ENCODE peak calls at places on chromosomes 2 and 18, in four cellular contexts. T, A, I and R are unnamed samples.
A peak's percentile ranks its signal among the peaks of the same experiment; 100 is the strongest.

GRCh38 chr18:60555629-60556028 is 183.1 kb upstream of the MC4R start:
- DNase-seq in T (no peak), A (no peak), I (no peak), R (no peak)

GRCh38 chr2:223001831-223002230 is 50.2 kb upstream of the KCNE4 start:
- DNase-seq in T (peak; percentile 56), A (no peak), I (no peak), R (no peak)

GRCh38 chr2:25982273-25982967 is at the start of gene KIF3C:
- DNase-seq in T (peak; percentile 42), A (peak; percentile 72), I (peak; percentile 65), R (peak; percentile 59)

GRCh38 chr2:121705390-121705789 is 31.3 kb downstream of the NIFK start:
- DNase-seq in T (no peak), A (no peak), I (no peak), R (no peak)

GRCh38 chr2:229810786-229811185 is 96.4 kb upstream of the DNER start:
- DNase-seq in T (peak; percentile 74), A (no peak), I (no peak), R (no peak)

GRCh38 chr2:3784731-3785130 is 81.4 kb downstream of the DCDC2C start:
- DNase-seq in T (peak; percentile 78), A (no peak), I (peak; percentile 7), R (no peak)

GRCh38 chr2:186757009-186757408 is 63.1 kb downstream of the FAM171B start:
- DNase-seq in T (no peak), A (no peak), I (no peak), R (no peak)

GRCh38 chr18:74589820-74590219 is 7.8 kb upstream of the ZNF407 start:
- DNase-seq in T (no peak), A (no peak), I (no peak), R (no peak)

GRCh38 chr2:85756822-85757435 is 3.1 kb downstream of the ATOH8 start:
- DNase-seq in T (no peak), A (no peak), I (no peak), R (no peak)

GRCh38 chr2:119263656-119264055 is 40.0 kb downstream of the STEAP3 start:
- DNase-seq in T (no peak), A (no peak), I (no peak), R (no peak)

GRCh38 chr18:27017901-27018500 is 152.5 kb upstream of the AQP4 start:
- DNase-seq in T (no peak), A (no peak), I (peak; percentile 14), R (no peak)

GRCh38 chr2:226798422-226799210 is 1.0 kb downstream of the IRS1 start:
- DNase-seq in T (peak; percentile 55), A (peak; percentile 54), I (peak; percentile 57), R (peak; percentile 21)

GRCh38 chr2:96180002-96180401 is 28.6 kb downstream of the STARD7 start:
- DNase-seq in T (no peak), A (no peak), I (no peak), R (no peak)

GRCh38 chr2:190938761-190939335 is 58.2 kb downstream of the GLS start:
- DNase-seq in T (peak; percentile 47), A (no peak), I (no peak), R (no peak)

GRCh38 chr2:200662727-200663126 is 76.9 kb downstream of the AOX1 start:
- DNase-seq in T (peak; percentile 78), A (no peak), I (peak; percentile 44), R (no peak)

GRCh38 chr2:216989335-216990129 is 129.7 kb upstream of the TNP1 start:
- DNase-seq in T (peak; percentile 50), A (no peak), I (peak; percentile 28), R (no peak)

GRCh38 chr2:168716839-168717238 is 85.6 kb upstream of the NOSTRIN start:
- DNase-seq in T (no peak), A (no peak), I (no peak), R (no peak)